ENCODE peak calls at places on chromosomes 16 and 17, in seven cellular contexts. X is adrenal gland, E is ovary, M is neural crest cell, Q is heart right ventricle, Y is AG09319, U is AG10803. G is an unnamed sample.

GRCh38 chr16:77780378-77780837 is 8.0 kb upstream of the VAT1L start:
- DNase-seq in X (peak; percentile 47), U (peak; percentile 86), M (no peak), Y (no peak), Q (no peak), E (no peak), G (no peak)

GRCh38 chr16:10180771-10181163 is 1.5 kb downstream of the GRIN2A start:
- DNase-seq in U (no peak), M (peak; percentile 70), E (no peak), X (peak; percentile 4), Q (peak; percentile 17), Y (no peak), G (peak; percentile 65)

GRCh38 chr17:5430413-5430999 is 8.4 kb downstream of the C1QBP start:
- DNase-seq in E (no peak), X (no peak), M (no peak), Q (no peak), Y (no peak), U (no peak), G (no peak)

GRCh38 chr16:48164907-48165715 is 9.3 kb upstream of the ABCC12 start:
- DNase-seq in Q (peak; percentile 82), U (peak; percentile 58), M (peak; percentile 85), Y (peak; percentile 31), E (peak; percentile 27), X (peak; percentile 74), G (peak; percentile 72)

GRCh38 chr17:2853111-2853721 is 57.0 kb downstream of the RAP1GAP2 start:
- DNase-seq in Y (no peak), X (peak; percentile 15), U (peak; percentile 33), E (peak; percentile 19), Q (peak; percentile 64), M (no peak), G (no peak)

GRCh38 chr16:81945665-81946064 is 65.6 kb downstream of the SDR42E1 start:
- DNase-seq in Y (peak; percentile 25), Q (no peak), M (no peak), X (no peak), U (peak; percentile 87), E (no peak), G (no peak)

GRCh38 chr16:87968541-87968940 is 17.3 kb downstream of the BANP start:
- DNase-seq in Y (no peak), Q (no peak), E (no peak), M (no peak), U (peak; percentile 47), X (no peak), G (no peak)

GRCh38 chr17:28554565-28554964 is 2.1 kb upstream of the UNC119 start:
- DNase-seq in Y (no peak), X (no peak), E (no peak), U (no peak), Q (no peak), M (no peak), G (no peak)

GRCh38 chr16:84047626-84048025 is 5.0 kb upstream of the SLC38A8 start:
- DNase-seq in Y (no peak), X (no peak), U (no peak), Q (no peak), M (no peak), E (no peak), G (no peak)

GRCh38 chr17:69468211-69468610 is 53.7 kb downstream of the MAP2K6 start:
- DNase-seq in U (no peak), Y (no peak), X (no peak), Q (no peak), E (no peak), M (no peak), G (no peak)

GRCh38 chr16:73996624-73997339 is 299.8 kb upstream of the PSMD7 start:
- DNase-seq in U (no peak), Y (no peak), E (no peak), X (no peak), Q (no peak), M (no peak), G (no peak)

GRCh38 chr17:57467801-57468200 is 211.5 kb downstream of the MSI2 start:
- DNase-seq in E (no peak), X (no peak), M (no peak), Y (no peak), U (no peak), Q (no peak), G (no peak)

GRCh38 chr16:89201467-89202377 is 1.4 kb upstream of the SLC22A31 start:
- DNase-seq in E (peak; percentile 79), U (peak; percentile 42), M (peak; percentile 82), Q (peak; percentile 77), X (peak; percentile 77), Y (no peak), G (peak; percentile 87)

GRCh38 chr17:3555189-3555796 is 2.3 kb downstream of the TRPV3 start:
- DNase-seq in Y (no peak), M (no peak), U (no peak), Q (no peak), X (no peak), E (no peak), G (no peak)

GRCh38 chr17:48194097-48194550 is 86.6 kb downstream of the SNX11 start:
- DNase-seq in M (no peak), U (peak; percentile 23), E (no peak), Y (no peak), X (no peak), Q (no peak), G (no peak)

GRCh38 chr16:54931041-54931756 is 534 bp downstream of the IRX5 start:
- DNase-seq in U (no peak), X (peak; percentile 40), M (peak; percentile 43), Q (peak; percentile 40), Y (no peak), E (peak; percentile 25), G (peak; percentile 35)

DNA sequence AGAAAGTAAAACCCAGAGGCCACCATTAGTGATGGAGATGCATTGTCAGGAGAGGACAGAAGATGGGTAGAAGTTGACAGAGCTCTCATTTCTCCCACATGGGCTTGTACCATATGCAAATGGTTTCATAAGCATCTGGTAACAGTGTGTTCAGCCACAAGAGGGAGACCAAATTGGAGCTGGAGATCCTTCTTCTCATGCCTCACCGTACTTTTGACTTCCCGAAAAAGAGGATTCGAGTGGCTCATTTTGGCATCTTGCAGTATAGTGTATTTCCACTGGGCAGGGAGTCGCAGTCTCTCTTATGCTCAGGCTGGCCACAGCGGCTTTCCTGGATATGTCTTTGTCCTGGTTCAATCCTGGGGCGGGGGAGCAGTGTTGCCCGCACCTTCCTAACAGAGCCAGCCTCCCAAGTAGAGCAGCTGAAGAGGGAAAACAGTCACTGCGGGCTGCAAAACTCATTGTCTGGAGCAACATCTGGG is 23.8 kb downstream of the TBC1D3B start:
- DNase-seq in U (peak; percentile 45), M (no peak), X (no peak), E (no peak), Y (peak; percentile 0), Q (no peak), G (no peak)
- TF ChIP-seq CTCF in U (peak; percentile 40), M (no peak), X (no peak), E (no peak), Y (peak; percentile 11), Q (no peak), G (peak; percentile 15)

DNA sequence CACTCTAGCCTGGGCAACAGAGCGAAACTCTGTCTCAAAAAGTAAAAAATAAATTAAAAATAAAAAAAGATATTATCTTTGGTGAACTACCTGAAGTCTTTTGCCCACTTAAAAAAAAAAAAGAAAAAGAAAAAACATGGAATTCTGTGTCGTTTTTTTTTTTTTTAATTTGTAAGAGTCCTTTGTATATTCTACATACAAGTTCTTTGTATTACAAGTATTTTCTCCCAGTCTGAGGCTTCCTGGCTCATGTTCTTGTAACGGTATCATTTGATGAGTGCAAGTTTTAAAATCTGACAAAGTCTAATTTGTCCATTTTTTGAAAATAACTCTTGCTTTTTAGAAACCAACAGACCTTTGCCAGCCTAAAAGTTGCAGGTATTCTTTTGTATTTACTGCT is 12.2 kb upstream of the CBX2 start:
- DNase-seq in Q (no peak), X (no peak), M (no peak), U (no peak), Y (no peak), E (no peak), G (no peak)
- TF ChIP-seq CTCF in Q (no peak), X (no peak), M (no peak), U (no peak), Y (no peak), E (no peak), G (no peak)

GRCh38 chr17:1203111-1203966 is 23.6 kb upstream of the ABR start:
- DNase-seq in Q (peak; percentile 76), U (peak; percentile 50), X (peak; percentile 79), Y (no peak), E (peak; percentile 52), M (peak; percentile 74), G (no peak)
- TF ChIP-seq CTCF in Q (no peak), U (peak; percentile 9), X (no peak), Y (no peak), E (no peak), M (no peak), G (no peak)

DNA sequence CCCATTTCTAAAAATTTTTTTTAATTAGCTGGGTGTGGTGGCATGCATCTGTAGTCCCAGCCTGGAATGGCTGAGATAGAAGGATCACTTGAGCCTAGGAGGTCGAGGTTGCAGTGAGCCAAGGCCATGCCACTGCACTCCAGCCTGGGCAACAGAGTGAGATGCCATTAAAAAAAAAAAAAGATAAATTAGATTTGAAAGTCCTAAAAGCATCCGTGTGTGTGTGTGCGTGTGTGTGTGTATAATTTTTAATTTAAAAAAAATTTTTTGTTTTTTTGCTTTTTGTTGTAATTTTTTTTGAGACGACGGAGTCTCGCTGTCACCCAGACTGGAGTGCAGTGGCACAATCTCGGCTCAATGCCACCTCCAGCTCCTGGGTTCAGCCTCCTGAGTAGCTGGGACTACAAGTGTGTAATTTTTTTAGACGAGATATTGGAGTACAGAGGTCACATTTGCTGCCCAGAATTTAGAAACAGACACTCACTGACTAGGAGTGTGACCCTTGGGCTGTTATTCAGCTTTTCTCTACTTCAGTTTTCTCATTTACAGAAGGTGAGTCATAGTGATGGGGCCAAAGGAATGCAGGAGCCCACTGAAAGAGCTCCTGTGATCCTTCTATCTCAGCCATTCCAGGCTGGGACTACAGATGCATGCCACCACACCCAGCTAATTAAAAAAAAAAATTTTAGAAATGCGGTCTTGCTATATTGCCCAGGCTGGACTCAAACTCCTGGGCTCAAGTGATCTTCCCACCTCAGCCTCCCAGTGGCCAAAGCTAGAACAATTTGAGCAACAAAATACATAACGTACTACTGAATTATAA is 25.5 kb upstream of the TBX4 start:
- DNase-seq in E (no peak), M (no peak), U (peak; percentile 59), Q (no peak), X (no peak), Y (no peak), G (no peak)
- TF ChIP-seq CTCF in E (no peak), M (no peak), U (peak; percentile 21), Q (no peak), X (no peak), Y (no peak), G (peak; percentile 9)

DNA sequence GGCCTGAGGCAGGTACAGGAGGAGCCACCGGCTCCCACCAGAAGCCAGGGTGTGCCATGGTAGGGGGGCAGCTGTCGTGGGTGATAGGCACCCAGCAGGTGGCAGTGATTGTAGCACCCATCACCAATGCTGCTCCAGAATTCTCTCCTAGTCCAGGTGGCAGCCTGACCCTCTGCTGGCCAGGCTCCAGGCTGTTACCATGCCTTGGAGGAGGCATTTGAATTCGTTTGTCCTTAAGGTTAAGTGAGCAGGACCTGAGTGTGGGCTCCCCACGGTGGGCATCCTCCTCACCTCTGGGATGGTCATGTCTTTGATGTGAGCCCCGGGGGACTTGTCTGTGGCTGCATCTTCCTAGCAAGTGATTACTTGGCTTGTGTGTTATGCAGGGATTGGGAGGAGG is 59.4 kb downstream of the RGS9 start:
- DNase-seq in U (no peak), Y (no peak), X (no peak), Q (no peak), E (no peak), M (no peak), G (no peak)
- TF ChIP-seq CTCF in U (no peak), Y (no peak), X (no peak), Q (no peak), E (no peak), M (no peak), G (no peak)

GRCh38 chr16:71746442-71747046 is 22.0 kb upstream of the PHLPP2 start:
- DNase-seq in U (peak; percentile 50), E (no peak), Y (no peak), X (peak; percentile 38), M (no peak), Q (no peak), G (no peak)
- TF ChIP-seq CTCF in U (peak; percentile 83), E (peak; percentile 39), Y (peak; percentile 71), X (peak; percentile 65), M (peak; percentile 80), Q (peak; percentile 65), G (peak; percentile 78)

G was measured in progenitor cell of endocrine pancreas.